ENCODE peak calls at places on chromosomes 3 and 15, in ten cellular contexts. One of them, this sample, is unnamed.

GRCh38 chr15:68413363-68414255 is 18.4 kb downstream of the ITGA11 start:
- DNase-seq in tibial artery: peak
- DNase-seq in GM12864: no peak
- DNase-seq in GM12878: no peak
- DNase-seq in colonic mucosa: peak
- DNase-seq in LNCaP clone FGC: no peak
- DNase-seq in lower leg skin: peak
- DNase-seq in endothelial cell: no peak
- DNase-seq in mucosa of descending colon: no peak
- DNase-seq in heart right ventricle: peak
- DNase-seq in this sample: no peak

GRCh38 chr3:192957441-192957951 is 39.8 kb upstream of the MB21D2 start:
- DNase-seq in tibial artery: peak
- DNase-seq in endothelial cell: no peak
- DNase-seq in GM12864: no peak
- DNase-seq in heart right ventricle: no peak
- DNase-seq in lower leg skin: no peak
- DNase-seq in LNCaP clone FGC: no peak
- DNase-seq in colonic mucosa: peak
- DNase-seq in mucosa of descending colon: no peak
- DNase-seq in GM12878: no peak
- DNase-seq in this sample: peak

GRCh38 chr15:39517122-39517855 is 63.6 kb upstream of the THBS1 start:
- DNase-seq in heart right ventricle: no peak
- DNase-seq in tibial artery: no peak
- DNase-seq in colonic mucosa: no peak
- DNase-seq in mucosa of descending colon: no peak
- DNase-seq in GM12878: no peak
- DNase-seq in LNCaP clone FGC: no peak
- DNase-seq in lower leg skin: no peak
- DNase-seq in endothelial cell: no peak
- DNase-seq in GM12864: no peak
- DNase-seq in this sample: no peak

GRCh38 chr15:55993804-55994539 is 560 bp upstream of the NEDD4 start:
- DNase-seq in lower leg skin: no peak
- DNase-seq in LNCaP clone FGC: no peak
- DNase-seq in GM12864: no peak
- DNase-seq in colonic mucosa: no peak
- DNase-seq in endothelial cell: no peak
- DNase-seq in heart right ventricle: no peak
- DNase-seq in tibial artery: no peak
- DNase-seq in mucosa of descending colon: no peak
- DNase-seq in GM12878: no peak
- DNase-seq in this sample: peak

GRCh38 chr3:39150803-39151631 is 2.4 kb downstream of the CSRNP1 start:
- DNase-seq in lower leg skin: peak
- DNase-seq in GM12878: no peak
- DNase-seq in tibial artery: peak
- DNase-seq in mucosa of descending colon: peak
- DNase-seq in heart right ventricle: peak
- DNase-seq in LNCaP clone FGC: peak
- DNase-seq in colonic mucosa: peak
- DNase-seq in endothelial cell: peak
- DNase-seq in GM12864: no peak
- DNase-seq in this sample: peak

GRCh38 chr3:6204891-6205290 is 656.0 kb upstream of the GRM7 start:
- DNase-seq in colonic mucosa: no peak
- DNase-seq in mucosa of descending colon: no peak
- DNase-seq in LNCaP clone FGC: no peak
- DNase-seq in heart right ventricle: no peak
- DNase-seq in GM12878: no peak
- DNase-seq in endothelial cell: no peak
- DNase-seq in GM12864: no peak
- DNase-seq in lower leg skin: no peak
- DNase-seq in tibial artery: no peak
- DNase-seq in this sample: no peak

GRCh38 chr3:72213296-72214064 is 428.5 kb upstream of the PROK2 start:
- DNase-seq in heart right ventricle: no peak
- DNase-seq in GM12878: no peak
- DNase-seq in lower leg skin: no peak
- DNase-seq in colonic mucosa: no peak
- DNase-seq in endothelial cell: no peak
- DNase-seq in GM12864: no peak
- DNase-seq in mucosa of descending colon: no peak
- DNase-seq in tibial artery: no peak
- DNase-seq in LNCaP clone FGC: no peak
- DNase-seq in this sample: peak

GRCh38 chr3:79822076-79822475 is 54.3 kb upstream of the ROBO1 start:
- DNase-seq in LNCaP clone FGC: no peak
- DNase-seq in lower leg skin: no peak
- DNase-seq in tibial artery: no peak
- DNase-seq in colonic mucosa: no peak
- DNase-seq in GM12864: no peak
- DNase-seq in GM12878: no peak
- DNase-seq in endothelial cell: no peak
- DNase-seq in heart right ventricle: no peak
- DNase-seq in mucosa of descending colon: no peak
- DNase-seq in this sample: no peak

GRCh38 chr3:151707216-151707615 is 26.5 kb upstream of the AADACL2 start:
- DNase-seq in endothelial cell: no peak
- DNase-seq in LNCaP clone FGC: no peak
- DNase-seq in GM12864: no peak
- DNase-seq in GM12878: no peak
- DNase-seq in lower leg skin: no peak
- DNase-seq in heart right ventricle: no peak
- DNase-seq in mucosa of descending colon: no peak
- DNase-seq in tibial artery: no peak
- DNase-seq in colonic mucosa: no peak
- DNase-seq in this sample: peak

DNA sequence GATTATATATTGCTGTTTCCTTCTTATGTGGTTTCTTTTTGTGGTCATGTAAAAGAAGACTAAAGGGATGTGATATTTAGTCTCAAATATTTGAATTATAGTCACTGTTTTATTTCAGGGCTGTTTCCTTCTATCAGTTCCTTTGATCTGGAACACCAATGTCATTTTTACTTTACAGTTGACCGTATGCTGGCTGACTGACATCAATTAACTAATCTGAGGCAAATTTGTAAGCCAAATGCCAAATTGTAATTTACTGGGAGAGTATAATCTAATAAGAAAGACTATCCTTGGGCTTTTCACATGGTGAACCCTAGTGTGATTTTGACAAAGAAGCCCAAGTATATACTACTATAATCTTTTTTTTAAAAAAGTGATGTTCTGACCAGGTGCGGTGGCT is 87.6 kb downstream of the TMEM108 start:
- DNase-seq in mucosa of descending colon: no peak
- DNase-seq in GM12864: no peak
- DNase-seq in tibial artery: no peak
- DNase-seq in colonic mucosa: no peak
- DNase-seq in LNCaP clone FGC: no peak
- DNase-seq in lower leg skin: no peak
- DNase-seq in GM12878: no peak
- DNase-seq in endothelial cell: no peak
- DNase-seq in heart right ventricle: no peak
- DNase-seq in this sample: no peak
- TF ChIP-seq CTCF in mucosa of descending colon: no peak
- TF ChIP-seq CTCF in GM12864: no peak
- TF ChIP-seq CTCF in tibial artery: no peak
- TF ChIP-seq CTCF in colonic mucosa: no peak
- TF ChIP-seq CTCF in LNCaP clone FGC: no peak
- TF ChIP-seq CTCF in lower leg skin: no peak
- TF ChIP-seq CTCF in GM12878: no peak
- TF ChIP-seq CTCF in endothelial cell: no peak
- TF ChIP-seq CTCF in heart right ventricle: no peak
- TF ChIP-seq CTCF in this sample: no peak

GRCh38 chr15:50302581-50302980 is 37.1 kb upstream of the HDC start:
- DNase-seq in tibial artery: no peak
- DNase-seq in heart right ventricle: no peak
- DNase-seq in mucosa of descending colon: no peak
- DNase-seq in endothelial cell: no peak
- DNase-seq in GM12864: no peak
- DNase-seq in lower leg skin: no peak
- DNase-seq in colonic mucosa: no peak
- DNase-seq in GM12878: no peak
- DNase-seq in LNCaP clone FGC: no peak
- DNase-seq in this sample: no peak
- TF ChIP-seq CTCF in tibial artery: no peak
- TF ChIP-seq CTCF in heart right ventricle: no peak
- TF ChIP-seq CTCF in mucosa of descending colon: no peak
- TF ChIP-seq CTCF in endothelial cell: no peak
- TF ChIP-seq CTCF in GM12864: no peak
- TF ChIP-seq CTCF in lower leg skin: no peak
- TF ChIP-seq CTCF in colonic mucosa: no peak
- TF ChIP-seq CTCF in GM12878: no peak
- TF ChIP-seq CTCF in LNCaP clone FGC: no peak
- TF ChIP-seq CTCF in this sample: no peak

DNA sequence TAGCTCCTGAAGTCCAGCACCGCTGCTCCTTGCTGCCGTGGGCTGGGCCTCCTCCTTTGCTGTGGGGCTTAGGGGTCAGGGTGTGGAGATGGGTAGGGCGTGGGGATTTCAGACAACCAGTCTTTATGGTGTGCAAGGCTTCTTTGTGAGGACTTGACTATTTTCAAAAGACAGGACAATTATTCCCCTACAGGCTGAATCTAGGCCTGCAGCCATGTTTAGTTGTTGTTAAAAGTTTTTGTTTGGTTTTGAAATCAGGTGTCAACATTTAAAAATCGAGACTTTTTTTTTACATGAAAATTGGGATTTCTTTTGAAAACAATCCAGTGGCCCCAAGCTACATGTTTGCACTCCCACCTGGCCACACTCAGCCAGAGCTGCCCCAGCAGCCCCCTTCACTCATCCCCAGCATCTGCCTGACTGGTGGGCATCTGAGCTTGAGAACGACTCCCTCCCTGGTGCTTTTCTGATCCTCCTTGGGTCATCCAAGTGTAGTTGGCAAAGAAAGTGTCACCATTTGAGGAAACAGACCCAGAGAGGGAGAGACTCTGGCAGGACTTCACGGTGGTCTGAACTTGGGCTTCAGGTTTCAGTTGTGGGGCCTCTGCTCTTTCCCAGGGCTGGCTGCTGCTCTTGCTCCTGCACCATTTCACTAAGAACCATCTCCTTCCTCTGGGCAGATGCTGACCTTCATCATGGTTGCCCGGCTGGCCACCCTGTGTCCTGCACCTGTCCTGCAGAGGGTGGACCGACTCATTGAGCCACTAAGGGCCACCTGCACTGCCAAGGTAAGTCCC is 10.4 kb downstream of the RPL32 start:
- DNase-seq in heart right ventricle: no peak
- DNase-seq in endothelial cell: no peak
- DNase-seq in GM12864: no peak
- DNase-seq in colonic mucosa: no peak
- DNase-seq in tibial artery: no peak
- DNase-seq in lower leg skin: no peak
- DNase-seq in mucosa of descending colon: no peak
- DNase-seq in GM12878: no peak
- DNase-seq in LNCaP clone FGC: no peak
- DNase-seq in this sample: peak
- TF ChIP-seq CTCF in heart right ventricle: no peak
- TF ChIP-seq CTCF in endothelial cell: peak
- TF ChIP-seq CTCF in GM12864: peak
- TF ChIP-seq CTCF in colonic mucosa: no peak
- TF ChIP-seq CTCF in tibial artery: peak
- TF ChIP-seq CTCF in lower leg skin: no peak
- TF ChIP-seq CTCF in mucosa of descending colon: no peak
- TF ChIP-seq CTCF in GM12878: no peak
- TF ChIP-seq CTCF in LNCaP clone FGC: no peak
- TF ChIP-seq CTCF in this sample: peak

GRCh38 chr3:115340586-115340985 is 193.5 kb upstream of the ZBTB20 start:
- DNase-seq in GM12864: no peak
- DNase-seq in colonic mucosa: no peak
- DNase-seq in lower leg skin: no peak
- DNase-seq in heart right ventricle: no peak
- DNase-seq in tibial artery: no peak
- DNase-seq in LNCaP clone FGC: no peak
- DNase-seq in endothelial cell: no peak
- DNase-seq in GM12878: no peak
- DNase-seq in mucosa of descending colon: no peak
- DNase-seq in this sample: no peak
- TF ChIP-seq CTCF in GM12864: no peak
- TF ChIP-seq CTCF in colonic mucosa: no peak
- TF ChIP-seq CTCF in lower leg skin: no peak
- TF ChIP-seq CTCF in heart right ventricle: no peak
- TF ChIP-seq CTCF in tibial artery: no peak
- TF ChIP-seq CTCF in LNCaP clone FGC: no peak
- TF ChIP-seq CTCF in endothelial cell: no peak
- TF ChIP-seq CTCF in GM12878: no peak
- TF ChIP-seq CTCF in mucosa of descending colon: no peak
- TF ChIP-seq CTCF in this sample: no peak

GRCh38 chr15:41561777-41562145 is 2.7 kb downstream of the TYRO3 start:
- DNase-seq in GM12864: no peak
- DNase-seq in LNCaP clone FGC: no peak
- DNase-seq in tibial artery: no peak
- DNase-seq in endothelial cell: peak
- DNase-seq in heart right ventricle: peak
- DNase-seq in GM12878: no peak
- DNase-seq in colonic mucosa: no peak
- DNase-seq in mucosa of descending colon: no peak
- DNase-seq in lower leg skin: no peak
- DNase-seq in this sample: peak
- TF ChIP-seq CTCF in GM12864: no peak
- TF ChIP-seq CTCF in LNCaP clone FGC: no peak
- TF ChIP-seq CTCF in tibial artery: no peak
- TF ChIP-seq CTCF in endothelial cell: peak
- TF ChIP-seq CTCF in heart right ventricle: no peak
- TF ChIP-seq CTCF in GM12878: no peak
- TF ChIP-seq CTCF in colonic mucosa: no peak
- TF ChIP-seq CTCF in mucosa of descending colon: no peak
- TF ChIP-seq CTCF in lower leg skin: no peak
- TF ChIP-seq CTCF in this sample: peak

GRCh38 chr3:98800401-98800800 is 37.3 kb downstream of the ST3GAL6 start:
- DNase-seq in heart right ventricle: no peak
- DNase-seq in tibial artery: no peak
- DNase-seq in mucosa of descending colon: no peak
- DNase-seq in lower leg skin: no peak
- DNase-seq in GM12878: no peak
- DNase-seq in GM12864: no peak
- DNase-seq in colonic mucosa: no peak
- DNase-seq in endothelial cell: no peak
- DNase-seq in LNCaP clone FGC: no peak
- DNase-seq in this sample: no peak

GRCh38 chr3:98799479-98799878 is 36.3 kb downstream of the ST3GAL6 start:
- DNase-seq in LNCaP clone FGC: no peak
- DNase-seq in heart right ventricle: no peak
- DNase-seq in GM12864: no peak
- DNase-seq in mucosa of descending colon: no peak
- DNase-seq in tibial artery: no peak
- DNase-seq in colonic mucosa: no peak
- DNase-seq in endothelial cell: no peak
- DNase-seq in lower leg skin: no peak
- DNase-seq in GM12878: no peak
- DNase-seq in this sample: no peak

GRCh38 chr3:98801042-98801747 is 38.1 kb downstream of the ST3GAL6 start:
- DNase-seq in GM12878: no peak
- DNase-seq in lower leg skin: no peak
- DNase-seq in endothelial cell: no peak
- DNase-seq in tibial artery: no peak
- DNase-seq in GM12864: no peak
- DNase-seq in LNCaP clone FGC: no peak
- DNase-seq in mucosa of descending colon: no peak
- DNase-seq in colonic mucosa: no peak
- DNase-seq in heart right ventricle: no peak
- DNase-seq in this sample: no peak

GRCh38 chr3:98797905-98798304 is 34.8 kb downstream of the ST3GAL6 start:
- DNase-seq in mucosa of descending colon: no peak
- DNase-seq in GM12878: no peak
- DNase-seq in LNCaP clone FGC: no peak
- DNase-seq in GM12864: no peak
- DNase-seq in endothelial cell: no peak
- DNase-seq in tibial artery: no peak
- DNase-seq in colonic mucosa: no peak
- DNase-seq in lower leg skin: no peak
- DNase-seq in heart right ventricle: no peak
- DNase-seq in this sample: no peak

GRCh38 chr3:98798820-98799219 is 35.7 kb downstream of the ST3GAL6 start:
- DNase-seq in endothelial cell: no peak
- DNase-seq in LNCaP clone FGC: no peak
- DNase-seq in lower leg skin: no peak
- DNase-seq in heart right ventricle: no peak
- DNase-seq in mucosa of descending colon: no peak
- DNase-seq in GM12864: no peak
- DNase-seq in tibial artery: no peak
- DNase-seq in GM12878: no peak
- DNase-seq in colonic mucosa: no peak
- DNase-seq in this sample: no peak
- TF ChIP-seq CTCF in endothelial cell: no peak
- TF ChIP-seq CTCF in LNCaP clone FGC: peak
- TF ChIP-seq CTCF in lower leg skin: no peak
- TF ChIP-seq CTCF in heart right ventricle: no peak
- TF ChIP-seq CTCF in mucosa of descending colon: no peak
- TF ChIP-seq CTCF in GM12864: no peak
- TF ChIP-seq CTCF in tibial artery: no peak
- TF ChIP-seq CTCF in GM12878: peak
- TF ChIP-seq CTCF in colonic mucosa: no peak
- TF ChIP-seq CTCF in this sample: no peak

This sample was measured in choroid plexus epithelial cell.